ENCODE peak calls at places on chromosomes 12 and 14, in eight cellular contexts. F is stimulated activated CD8-positive, alpha-beta memory T cell treated with anti-CD3 and anti-CD28 coated beads, Interleukin-12 subunit alpha, Interleukin-12 subunit beta, amount 100 ng/mL, for 4 hours; U is left ventricle myocardium inferior; J is HFF-Myc; I is suprapubic skin; A is substantia nigra; C is hippocampal formation; S is left lung. R is an unnamed sample.

GRCh38 chr12:45415393-45415817 is 199.5 kb downstream of the ANO6 start:
- DNase-seq in F (no peak), U (peak), J (peak), I (peak), A (no peak), C (no peak), S (peak), R (no peak)

GRCh38 chr14:65815127-65815526 is 402.6 kb downstream of the FUT8 start:
- DNase-seq in F (no peak), U (no peak), J (no peak), I (no peak), A (no peak), C (no peak), S (no peak), R (no peak)

GRCh38 chr14:81031488-81031887 is 76.1 kb downstream of the TSHR start:
- DNase-seq in F (no peak), U (no peak), J (no peak), I (no peak), A (no peak), C (no peak), S (no peak), R (no peak)

GRCh38 chr12:27965966-27966365 is 6.6 kb downstream of the PTHLH start:
- DNase-seq in F (no peak), U (no peak), J (no peak), I (no peak), A (no peak), C (no peak), S (no peak), R (no peak)

GRCh38 chr14:60642270-60642789 is 6.9 kb downstream of the SIX1 start:
- DNase-seq in F (no peak), U (no peak), J (no peak), I (no peak), A (no peak), C (no peak), S (no peak), R (no peak)

GRCh38 chr12:77924703-77925102 is 94.0 kb downstream of the NAV3 start:
- DNase-seq in F (no peak), U (no peak), J (no peak), I (no peak), A (no peak), C (no peak), S (no peak), R (no peak)

GRCh38 chr14:86357866-86358265 is 827.9 kb downstream of the FLRT2 start:
- DNase-seq in F (no peak), U (no peak), J (no peak), I (no peak), A (no peak), C (no peak), S (no peak), R (no peak)

GRCh38 chr12:131965073-131965472 is 15.3 kb downstream of the EP400 start:
- DNase-seq in F (no peak), U (no peak), J (no peak), I (no peak), A (no peak), C (no peak), S (no peak), R (no peak)

GRCh38 chr14:105283028-105283427 is 17.8 kb downstream of the BRF1 start:
- DNase-seq in F (no peak), U (no peak), J (no peak), I (no peak), A (no peak), C (no peak), S (no peak), R (no peak)

GRCh38 chr12:1594295-1595025 is at the start of gene FBXL14:
- DNase-seq in F (peak), U (peak), J (no peak), I (peak), A (peak), C (peak), S (peak), R (peak)

GRCh38 chr12:83807906-83808305 is 1104.7 kb downstream of the SLC6A15 start:
- DNase-seq in F (no peak), U (no peak), J (no peak), I (no peak), A (no peak), C (no peak), S (no peak), R (no peak)

GRCh38 chr12:63952980-63953379 is 108.5 kb downstream of the SRGAP1 start:
- DNase-seq in F (no peak), U (no peak), J (no peak), I (no peak), A (no peak), C (no peak), S (no peak), R (no peak)

GRCh38 chr12:65741662-65742480 is 82.4 kb upstream of the HMGA2 start:
- DNase-seq in F (no peak), U (peak), J (no peak), I (no peak), A (peak), C (no peak), S (no peak), R (no peak)

R was measured in effector memory CD8-positive, alpha-beta T cell.